ENCODE peak calls at places on chromosomes 2 and 18, in seven cellular contexts. D, P, X, Y, M, V and S are unnamed samples.

GRCh38 chr2:202339052-202339870 is 36.9 kb upstream of the BMPR2 start:
- DNase-seq in M (peak), P (no peak), D (no peak), X (no peak), V (no peak), Y (no peak), S (no peak)

GRCh38 chr2:40725950-40726349 is 274.1 kb upstream of the SLC8A1 start:
- DNase-seq in P (no peak), Y (no peak), V (no peak), M (no peak), X (no peak), D (no peak), S (no peak)

GRCh38 chr18:3592864-3593263 is 142.9 kb downstream of the TGIF1 start:
- DNase-seq in P (no peak), V (no peak), M (no peak), D (no peak), Y (no peak), X (no peak), S (no peak)

GRCh38 chr2:86336350-86337234 is 834 bp downstream of the REEP1 start:
- DNase-seq in X (peak), M (peak), P (no peak), D (no peak), V (peak), Y (no peak), S (no peak)

GRCh38 chr2:16101196-16101595 is 160.8 kb downstream of the MYCN start:
- DNase-seq in D (no peak), P (no peak), Y (no peak), V (no peak), X (no peak), M (no peak), S (no peak)

GRCh38 chr2:70977605-70978205 is 725 bp upstream of the ANKRD53 start:
- DNase-seq in P (peak), D (no peak), V (no peak), Y (no peak), X (no peak), M (peak), S (no peak)

GRCh38 chr2:64165696-64166095 is 21.5 kb upstream of the PELI1 start:
- DNase-seq in P (no peak), V (no peak), Y (no peak), X (no peak), M (no peak), D (no peak), S (no peak)

GRCh38 chr2:100938031-100939026 is 63.8 kb upstream of the RPL31 start:
- DNase-seq in Y (no peak), M (no peak), V (no peak), D (no peak), P (no peak), X (no peak), S (no peak)

GRCh38 chr2:58865436-58865835 is 624.3 kb upstream of the FANCL start:
- DNase-seq in V (no peak), M (no peak), P (no peak), X (no peak), Y (no peak), D (no peak), S (no peak)

GRCh38 chr2:185374878-185375277 is 363.7 kb upstream of the FSIP2 start:
- DNase-seq in D (no peak), Y (no peak), V (no peak), X (no peak), P (no peak), M (no peak), S (no peak)

GRCh38 chr2:117979911-117980341 is 33.9 kb downstream of the CCDC93 start:
- DNase-seq in D (peak), Y (no peak), P (no peak), M (no peak), X (no peak), V (no peak), S (no peak)

GRCh38 chr2:43424262-43425207 is 171.3 kb downstream of the THADA start:
- DNase-seq in D (no peak), P (no peak), X (no peak), V (no peak), M (no peak), Y (peak), S (no peak)

GRCh38 chr18:56083097-56083865 is 495.3 kb upstream of the TCF4 start:
- DNase-seq in M (no peak), Y (no peak), X (no peak), D (no peak), P (no peak), V (peak), S (no peak)

GRCh38 chr18:35029770-35030169 is 11.4 kb upstream of the MAPRE2 start:
- DNase-seq in V (no peak), Y (no peak), X (no peak), D (no peak), P (no peak), M (no peak), S (no peak)

GRCh38 chr2:22907330-22907729 is 477.6 kb upstream of the KLHL29 start:
- DNase-seq in P (no peak), V (no peak), D (no peak), M (no peak), X (no peak), Y (no peak), S (no peak)

GRCh38 chr2:62760555-62760954 is 55.0 kb downstream of the EHBP1 start:
- DNase-seq in D (no peak), V (no peak), X (no peak), Y (no peak), P (no peak), M (no peak), S (no peak)

GRCh38 chr2:38751847-38752410 is 768 bp upstream of the SRSF7 start:
- DNase-seq in V (peak), X (no peak), P (no peak), Y (no peak), D (no peak), M (no peak), S (no peak)

GRCh38 chr2:20596973-20597867 is 53.7 kb downstream of the HS1BP3 start:
- DNase-seq in D (no peak), V (no peak), X (peak), Y (no peak), M (no peak), P (no peak), S (no peak)

GRCh38 chr2:178912416-178913056 is 105.3 kb upstream of the TTN start:
- DNase-seq in D (no peak), M (no peak), V (no peak), Y (peak), X (no peak), P (no peak), S (no peak)

GRCh38 chr2:161171595-161171929 is 11.3 kb downstream of the TANK start:
- DNase-seq in M (no peak), X (no peak), Y (peak), V (no peak), P (no peak), D (no peak), S (no peak)

GRCh38 chr2:204692790-204693189 is 147.5 kb downstream of the PARD3B start:
- DNase-seq in Y (no peak), D (no peak), M (no peak), V (peak), X (no peak), P (no peak), S (no peak)

GRCh38 chr2:108971661-108972566 is 17.1 kb downstream of the EDAR start:
- DNase-seq in V (no peak), D (no peak), P (no peak), X (no peak), M (no peak), Y (no peak), S (no peak)

GRCh38 chr18:5073026-5073944 is 123.8 kb downstream of the AKAIN1 start:
- DNase-seq in M (no peak), V (peak), X (no peak), P (no peak), D (peak), Y (peak), S (no peak)

GRCh38 chr2:213104089-213104902 is 47.1 kb downstream of the IKZF2 start:
- DNase-seq in Y (no peak), D (no peak), P (no peak), V (peak), X (no peak), M (no peak), S (no peak)

GRCh38 chr2:12766421-12766879 is 49.7 kb downstream of the TRIB2 start:
- DNase-seq in X (no peak), P (no peak), M (no peak), Y (no peak), D (no peak), V (no peak), S (no peak)

GRCh38 chr2:88080545-88080944 is 12.9 kb downstream of the SMYD1 start:
- DNase-seq in D (no peak), X (no peak), V (no peak), M (no peak), Y (no peak), P (no peak), S (no peak)

GRCh38 chr2:121363632-121364420 is 78.8 kb upstream of the TFCP2L1 start:
- DNase-seq in Y (no peak), V (no peak), M (no peak), D (no peak), P (no peak), X (no peak), S (no peak)

GRCh38 chr2:42048318-42049251 is 764 bp downstream of the PKDCC start:
- DNase-seq in M (no peak), D (no peak), V (peak), Y (no peak), X (no peak), P (no peak), S (no peak)

GRCh38 chr2:240465268-240465764 is 29.9 kb downstream of the GPC1 start:
- DNase-seq in M (no peak), X (peak), P (no peak), V (no peak), Y (no peak), D (no peak), S (peak)

GRCh38 chr2:159558479-159558878 is 57.9 kb downstream of the BAZ2B start:
- DNase-seq in V (no peak), M (no peak), P (no peak), D (no peak), Y (no peak), X (no peak), S (no peak)

GRCh38 chr2:172462393-172463381 is 35.3 kb downstream of the ITGA6 start:
- DNase-seq in M (no peak), D (peak), X (no peak), Y (peak), P (no peak), V (no peak), S (no peak)

GRCh38 chr2:191109888-191110287 is 40.9 kb downstream of the STAT4 start:
- DNase-seq in X (no peak), D (no peak), Y (no peak), M (no peak), P (no peak), V (no peak), S (no peak)